ENCODE peak calls at places on chromosomes 7 and 10, in six cellular contexts. V, L, M, B, J and Q are unnamed samples.

GRCh38 chr10:86693721-86694369 is 25.5 kb downstream of the LDB3 start:
- DNase-seq in M (peak), J (no peak), L (no peak), B (peak), V (peak), Q (peak)

GRCh38 chr7:99860281-99861127 is 16.3 kb downstream of the OR2AE1 start:
- DNase-seq in L (no peak), B (peak), M (no peak), J (peak), V (no peak), Q (no peak)

GRCh38 chr10:19638173-19638872 is 177.9 kb upstream of the PLXDC2 start:
- DNase-seq in B (peak), L (no peak), V (no peak), M (no peak), J (peak), Q (no peak)

GRCh38 chr10:71548494-71548846 is 151.8 kb downstream of the CDH23 start:
- DNase-seq in L (no peak), J (no peak), V (no peak), M (no peak), B (peak), Q (peak)

GRCh38 chr10:29473411-29474100 is 161.2 kb downstream of the SVIL start:
- DNase-seq in J (no peak), B (no peak), L (no peak), V (no peak), M (no peak), Q (no peak)

GRCh38 chr10:84263716-84264115 is 18.9 kb downstream of the RGR start:
- DNase-seq in V (no peak), M (no peak), B (no peak), L (no peak), J (no peak), Q (no peak)

GRCh38 chr7:107035446-107035845 is 9.1 kb upstream of the PRKAR2B start:
- DNase-seq in M (peak), L (no peak), B (peak), J (peak), V (no peak), Q (no peak)

GRCh38 chr7:152366662-152367061 is 69.1 kb downstream of the KMT2C start:
- DNase-seq in B (no peak), L (no peak), V (peak), J (no peak), M (no peak), Q (no peak)

GRCh38 chr7:139075031-139075652 is 34.4 kb downstream of the ZC3HAV1 start:
- DNase-seq in L (peak), M (peak), B (peak), V (peak), J (peak), Q (peak)
- TF ChIP-seq CTCF in L (peak), M (peak), B (peak), V (peak), J (peak), Q (peak)

GRCh38 chr10:118799779-118800178 is 45.0 kb upstream of the CACUL1 start:
- DNase-seq in L (no peak), J (peak), B (peak), V (no peak), M (no peak), Q (no peak)

GRCh38 chr10:118798186-118798811 is 43.5 kb upstream of the CACUL1 start:
- DNase-seq in V (no peak), J (peak), M (peak), L (no peak), B (peak), Q (no peak)

GRCh38 chr10:118804262-118804773 is 49.5 kb upstream of the CACUL1 start:
- DNase-seq in V (no peak), L (no peak), J (no peak), B (no peak), M (no peak), Q (no peak)

GRCh38 chr10:118802126-118802793 is 47.5 kb upstream of the CACUL1 start:
- DNase-seq in L (no peak), B (no peak), J (no peak), M (no peak), V (no peak), Q (no peak)

GRCh38 chr10:118800920-118801319 is 46.1 kb upstream of the CACUL1 start:
- DNase-seq in V (no peak), M (no peak), B (peak), J (no peak), L (peak), Q (no peak)
- TF ChIP-seq CTCF in V (peak), M (peak), B (peak), J (peak), L (peak), Q (peak)

GRCh38 chr10:30793093-30793492 is 163.5 kb upstream of the LYZL2 start:
- DNase-seq in J (no peak), V (no peak), B (no peak), L (no peak), M (no peak), Q (no peak)

GRCh38 chr10:30788307-30788706 is 158.8 kb upstream of the LYZL2 start:
- DNase-seq in L (no peak), M (no peak), J (no peak), B (peak), V (no peak), Q (no peak)

GRCh38 chr10:30786906-30787305 is 157.4 kb upstream of the LYZL2 start:
- DNase-seq in B (no peak), V (no peak), M (no peak), J (no peak), L (no peak), Q (no peak)

GRCh38 chr10:30792025-30792424 is 162.5 kb upstream of the LYZL2 start:
- DNase-seq in L (no peak), M (no peak), B (no peak), J (no peak), V (no peak), Q (no peak)

DNA sequence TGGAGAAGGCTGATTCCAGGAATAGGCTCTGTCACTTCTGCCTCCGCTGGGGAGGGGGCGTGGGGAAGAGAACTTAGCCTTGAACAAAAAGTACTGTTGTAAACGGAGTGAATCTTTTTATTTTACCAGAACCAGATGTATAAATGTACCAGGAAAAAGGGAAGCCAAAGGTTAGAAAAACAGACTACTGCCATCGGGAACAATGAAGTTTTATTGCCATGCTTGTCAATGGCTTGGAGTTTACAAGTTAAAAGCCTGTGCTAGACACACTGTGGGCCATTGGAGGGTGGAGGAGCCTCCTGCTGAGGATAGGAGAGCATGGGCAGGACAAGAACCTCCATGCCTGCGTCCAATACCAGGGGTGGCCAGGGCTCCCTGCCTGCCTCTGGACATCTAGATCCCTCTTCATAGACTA is 161.7 kb upstream of the LYZL2 start:
- DNase-seq in B (peak), J (no peak), V (no peak), M (no peak), L (no peak), Q (no peak)
- TF ChIP-seq CTCF in B (no peak), J (no peak), V (no peak), M (no peak), L (no peak), Q (no peak)

GRCh38 chr10:48523820-48524758 is 80.8 kb downstream of the ARHGAP22 start:
- DNase-seq in V (no peak), M (no peak), J (no peak), B (no peak), L (no peak), Q (peak)
- TF ChIP-seq CTCF in V (no peak), M (no peak), J (peak), B (no peak), L (no peak), Q (peak)

GRCh38 chr7:102286237-102287081 is at the start of gene SH2B2:
- DNase-seq in L (peak), J (no peak), V (peak), B (peak), M (peak), Q (peak)
- TF ChIP-seq CTCF in L (no peak), J (no peak), V (no peak), B (no peak), M (no peak), Q (no peak)